ENCODE peak calls at places on chromosomes 6 and 20, in eight cellular contexts. I is GM18507; R is neural crest cell; Q is CD4-positive, alpha-beta T cell; E is mucosa of descending colon; G is NCI-H1105; X is skeletal muscle cell; J is SHP77. W is an unnamed sample.

GRCh38 chr6:36656441-36656840 is 22.1 kb upstream of the CDKN1A start:
- DNase-seq in Q (no peak), X (no peak), E (no peak), R (no peak), I (no peak), J (no peak), G (no peak), W (no peak)

GRCh38 chr6:44002071-44002590 is 125.1 kb downstream of the MRPL14 start:
- DNase-seq in R (no peak), X (no peak), G (no peak), J (no peak), Q (no peak), E (no peak), I (no peak), W (no peak)

GRCh38 chr6:134669531-134669930 is 280.4 kb downstream of the ALDH8A1 start:
- DNase-seq in G (peak), X (no peak), Q (no peak), I (no peak), E (no peak), J (no peak), R (no peak), W (no peak)

GRCh38 chr6:71349976-71350615 is 61.5 kb downstream of the OGFRL1 start:
- DNase-seq in Q (no peak), E (peak), J (no peak), R (no peak), G (no peak), X (no peak), I (no peak), W (no peak)

GRCh38 chr20:35216541-35216940 is 9.9 kb upstream of the MMP24 start:
- DNase-seq in R (no peak), I (no peak), J (no peak), Q (no peak), G (no peak), X (no peak), E (no peak), W (no peak)

GRCh38 chr20:48672324-48672723 is 155.5 kb downstream of the PREX1 start:
- DNase-seq in X (no peak), I (no peak), Q (no peak), R (no peak), E (no peak), G (no peak), J (no peak), W (no peak)

GRCh38 chr6:72622094-72622540 is 253 bp downstream of the KCNQ5 start:
- DNase-seq in J (peak), E (peak), R (peak), X (no peak), G (peak), Q (peak), I (no peak), W (no peak)

GRCh38 chr6:537114-537513 is 119.8 kb downstream of the HUS1B start:
- DNase-seq in X (no peak), Q (no peak), R (no peak), I (no peak), G (no peak), J (no peak), E (no peak), W (no peak)

GRCh38 chr6:54267798-54268197 is 40.4 kb upstream of the TINAG start:
- DNase-seq in R (no peak), I (no peak), Q (no peak), G (peak), J (peak), E (peak), X (no peak), W (no peak)

GRCh38 chr6:19554356-19555225 is 282.6 kb upstream of the ID4 start:
- DNase-seq in J (peak), Q (no peak), I (no peak), G (peak), X (no peak), E (peak), R (no peak), W (no peak)

GRCh38 chr6:150409576-150410066 is 40.8 kb downstream of the IYD start:
- DNase-seq in E (peak), R (no peak), G (peak), Q (no peak), J (peak), I (no peak), X (no peak), W (no peak)

GRCh38 chr20:38805502-38805957 is at the start of gene PPP1R16B:
- DNase-seq in E (peak), X (no peak), Q (peak), J (no peak), I (peak), R (peak), G (peak), W (no peak)

GRCh38 chr6:158086054-158086705 is 81.9 kb downstream of the SERAC1 start:
- DNase-seq in X (peak), I (no peak), J (no peak), Q (no peak), R (no peak), G (no peak), E (no peak), W (peak)

GRCh38 chr6:26295691-26296555 is 69.1 kb upstream of the BTN3A2 start:
- DNase-seq in J (no peak), Q (no peak), I (no peak), R (no peak), G (no peak), X (peak), E (no peak), W (no peak)

GRCh38 chr20:36848078-36848660 is 27.8 kb upstream of the TLDC2 start:
- DNase-seq in Q (no peak), X (peak), I (no peak), G (no peak), J (no peak), R (no peak), E (peak), W (peak)

GRCh38 chr6:4349323-4349722 is 213.9 kb upstream of the ECI2 start:
- DNase-seq in J (no peak), E (no peak), I (no peak), X (no peak), G (no peak), Q (no peak), R (no peak), W (no peak)

GRCh38 chr20:48904566-48905321 is 16.8 kb upstream of the ARFGEF2 start:
- DNase-seq in X (peak), G (peak), R (peak), Q (peak), E (peak), I (peak), J (no peak), W (peak)

GRCh38 chr20:20199338-20200160 is 147.2 kb downstream of the CFAP61 start:
- DNase-seq in E (no peak), G (peak), J (peak), X (no peak), Q (no peak), I (no peak), R (no peak), W (no peak)

GRCh38 chr20:35731469-35731788 is 10.6 kb downstream of the RBM39 start:
- DNase-seq in E (no peak), J (no peak), R (no peak), X (no peak), Q (no peak), G (no peak), I (no peak), W (no peak)

GRCh38 chr6:3510617-3511016 is 53.8 kb upstream of the SLC22A23 start:
- DNase-seq in R (no peak), E (no peak), J (no peak), I (no peak), Q (no peak), X (no peak), G (no peak), W (no peak)

GRCh38 chr20:33816191-33816590 is 5.0 kb downstream of the CHMP4B start:
- DNase-seq in X (no peak), G (no peak), I (no peak), E (no peak), J (no peak), R (no peak), Q (no peak), W (no peak)

GRCh38 chr20:53399592-53400335 is 193.9 kb downstream of the ZNF217 start:
- DNase-seq in J (peak), I (no peak), Q (no peak), X (no peak), R (no peak), E (no peak), G (peak), W (no peak)

GRCh38 chr6:3848380-3848779 is 793 bp upstream of the FAM50B start:
- DNase-seq in R (no peak), Q (no peak), X (no peak), E (no peak), J (no peak), G (no peak), I (no peak), W (no peak)

GRCh38 chr6:107786179-107786578 is 37.9 kb downstream of the SCML4 start:
- DNase-seq in Q (no peak), I (no peak), G (no peak), E (peak), R (no peak), X (no peak), J (no peak), W (no peak)

GRCh38 chr20:57964011-57964862 is 254.4 kb upstream of the PMEPA1 start:
- DNase-seq in I (no peak), R (no peak), J (no peak), G (no peak), X (no peak), E (no peak), Q (no peak), W (no peak)

W was measured in non-pigmented ciliary epithelial cell.